ENCODE peak calls at places on chromosome 11, in six cellular contexts. T is RWPE2; I is hepatocyte; E is GM23338; F is CD8-positive, alpha-beta T cell; V is BE2C. R is an unnamed sample.

GRCh38 chr11:15883349-15883961 is 472.9 kb downstream of the SOX6 start:
- DNase-seq in T (no peak), I (no peak), E (no peak), F (no peak), V (no peak), R (no peak)

GRCh38 chr11:9922806-9923205 is 258.9 kb downstream of the SWAP70 start:
- DNase-seq in T (no peak), I (no peak), E (peak; percentile 81), F (no peak), V (no peak), R (no peak)

GRCh38 chr11:2142762-2143202 is 3.6 kb upstream of the IGF2 start:
- DNase-seq in T (no peak), I (no peak), E (no peak), F (no peak), V (no peak), R (no peak)

GRCh38 chr11:2313051-2313951 is 11.5 kb downstream of the TSPAN32 start:
- DNase-seq in T (peak; percentile 38), I (no peak), E (no peak), F (no peak), V (no peak), R (no peak)

GRCh38 chr11:2950825-2951224 is 21.6 kb upstream of the PHLDA2 start:
- DNase-seq in T (no peak), I (no peak), E (no peak), F (no peak), V (no peak), R (no peak)

GRCh38 chr11:12693485-12694181 is 19.4 kb downstream of the TEAD1 start:
- DNase-seq in T (peak; percentile 73), I (peak; percentile 73), E (no peak), F (no peak), V (no peak), R (peak; percentile 59)

GRCh38 chr11:71395774-71396173 is 52.4 kb downstream of the DHCR7 start:
- DNase-seq in T (no peak), I (no peak), E (no peak), F (no peak), V (no peak), R (no peak)

GRCh38 chr11:40397141-40397540 is 1062.3 kb downstream of the LRRC4C start:
- DNase-seq in T (no peak), I (no peak), E (no peak), F (no peak), V (no peak), R (no peak)

GRCh38 chr11:76604081-76604601 is 66.4 kb downstream of the LRRC32 start:
- DNase-seq in T (no peak), I (no peak), E (no peak), F (no peak), V (no peak), R (peak; percentile 66)

GRCh38 chr11:133711545-133711944 is 133.8 kb downstream of the SPATA19 start:
- DNase-seq in T (no peak), I (no peak), E (no peak), F (no peak), V (no peak), R (no peak)

GRCh38 chr11:8564526-8564925 is 29.5 kb downstream of the STK33 start:
- DNase-seq in T (no peak), I (no peak), E (peak; percentile 20), F (no peak), V (no peak), R (no peak)

GRCh38 chr11:69510471-69511357 is 29.3 kb downstream of the LINC01488 start:
- DNase-seq in T (peak; percentile 70), I (peak; percentile 35), E (no peak), F (no peak), V (no peak), R (no peak)

GRCh38 chr11:69402251-69402892 is 79.1 kb upstream of the LINC01488 start:
- DNase-seq in T (no peak), I (no peak), E (no peak), F (no peak), V (no peak), R (no peak)

GRCh38 chr11:60931897-60932296 is 7.6 kb downstream of the TMEM132A start:
- DNase-seq in T (no peak), I (no peak), E (no peak), F (no peak), V (no peak), R (no peak)
- H3K4me3 ChIP-seq in T (no peak overlapping the region), I (no peak overlapping the region), E (no peak overlapping the region), F (no peak overlapping the region), V (no peak overlapping the region), R (no peak overlapping the region)

GRCh38 chr11:73048446-73048845 is 93.7 kb downstream of the FCHSD2 start:
- DNase-seq in T (no peak), I (no peak), E (no peak), F (no peak), V (no peak), R (no peak)
- H3K4me3 ChIP-seq in T (no peak overlapping the region), I (no peak overlapping the region), E (no peak overlapping the region), F (no peak overlapping the region), V (no peak overlapping the region), R (no peak overlapping the region)

DNA sequence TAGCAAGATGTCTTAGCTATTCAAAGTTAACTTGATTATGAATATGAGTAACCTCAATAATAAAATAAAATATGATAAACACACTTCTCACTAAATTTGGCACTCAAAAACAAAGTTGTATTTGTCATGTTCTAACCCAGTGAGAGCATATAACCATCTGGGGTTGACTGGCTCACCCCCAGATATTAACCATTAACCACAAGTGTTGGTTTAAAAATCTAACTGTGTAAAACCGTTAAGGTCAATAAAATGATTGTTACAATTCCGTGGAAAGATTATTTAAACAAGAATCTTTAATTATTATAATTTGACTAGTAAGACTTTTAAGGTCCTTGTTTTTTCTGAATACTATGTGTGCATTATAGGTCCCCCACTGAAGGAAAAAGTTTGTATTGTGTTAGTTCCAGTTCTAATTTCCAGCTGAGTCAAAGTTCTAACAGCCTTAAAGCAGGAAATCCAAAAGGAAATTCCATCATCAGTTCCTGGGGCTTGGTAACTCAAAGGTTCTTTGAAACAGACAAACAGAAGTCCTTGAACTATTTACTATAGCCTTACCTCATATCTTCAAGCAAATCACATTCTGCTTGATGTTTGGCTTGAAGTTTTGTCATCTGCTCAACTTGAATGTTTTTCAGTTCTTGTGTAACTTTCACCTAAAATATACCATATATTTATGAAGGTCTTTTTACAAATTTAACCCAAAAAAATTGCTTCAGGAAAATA is 2.5 kb downstream of the FCHSD2 start:
- DNase-seq in T (no peak), I (no peak), E (no peak), F (no peak), V (no peak), R (no peak)
- H3K4me3 ChIP-seq in T (no peak overlapping the region), I (peak overlapping the region; percentile 95), E (peak overlapping the region; percentile 89), F (no peak overlapping the region), V (peak overlapping the region; percentile 90), R (peak overlapping the region; percentile 93)

GRCh38 chr11:33775832-33776231 is 1.5 kb upstream of the FBXO3 start:
- DNase-seq in T (no peak), I (no peak), E (no peak), F (no peak), V (no peak), R (no peak)
- H3K4me3 ChIP-seq in T (no peak overlapping the region), I (no peak overlapping the region), E (no peak overlapping the region), F (no peak overlapping the region), V (no peak overlapping the region), R (no peak overlapping the region)

GRCh38 chr11:117202386-117203068 is 3.4 kb downstream of the TAGLN start:
- DNase-seq in T (no peak), I (no peak), E (no peak), F (no peak), V (no peak), R (no peak)
- H3K4me3 ChIP-seq in T (no peak overlapping the region), I (no peak overlapping the region), E (no peak overlapping the region), F (no peak overlapping the region), V (no peak overlapping the region), R (no peak overlapping the region)

GRCh38 chr11:636511-637332 is at the start of gene DRD4:
- DNase-seq in T (no peak), I (peak; percentile 66), E (peak; percentile 65), F (no peak), V (no peak), R (no peak)
- H3K4me3 ChIP-seq in T (no peak within 1 kb of the TSS), I (no peak within 1 kb of the TSS), E (peak within 1 kb of the TSS; percentile 55), F (no peak within 1 kb of the TSS), V (no peak within 1 kb of the TSS), R (peak within 1 kb of the TSS; percentile 42)

DNA sequence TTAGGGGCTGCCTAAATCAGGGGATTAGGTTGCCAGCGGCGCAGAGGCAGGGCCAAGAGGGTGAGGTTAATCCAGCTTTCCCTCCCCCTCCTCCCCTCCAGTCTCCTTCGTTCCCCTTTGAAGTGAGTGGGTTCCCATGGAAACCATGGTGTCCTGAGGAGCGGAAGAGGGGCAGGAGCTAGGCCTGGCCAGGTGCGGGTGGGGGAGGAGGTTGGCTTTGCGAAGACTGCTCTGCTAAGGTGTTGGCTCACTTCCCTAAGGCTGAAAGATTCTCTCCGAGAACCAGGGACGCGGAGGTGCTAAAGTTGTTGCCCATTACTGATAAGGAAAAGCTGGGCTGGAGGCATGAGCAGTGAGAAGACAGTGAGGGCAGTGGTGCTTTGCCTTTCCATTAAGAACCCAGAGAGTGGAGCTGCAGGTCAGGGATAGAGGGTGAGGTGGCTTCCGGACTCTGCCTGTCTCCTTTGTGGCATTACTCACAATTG is 124.6 kb downstream of the FEZ1 start:
- DNase-seq in T (no peak), I (peak; percentile 39), E (peak; percentile 98), F (no peak), V (no peak), R (no peak)
- H3K4me3 ChIP-seq in T (no peak overlapping the region), I (no peak overlapping the region), E (peak overlapping the region; percentile 45), F (no peak overlapping the region), V (no peak overlapping the region), R (no peak overlapping the region)

R was measured in heart left ventricle.